ENCODE peak calls at places on chromosome 5, in seven cellular contexts. One of them, this sample, is unnamed.

GRCh38 chr5:33834334-33834733 is 57.5 kb downstream of the ADAMTS12 start:
- DNase-seq in HCT116: no peak
- DNase-seq in tibial nerve: no peak
- DNase-seq in kidney: no peak
- DNase-seq in heart left ventricle: no peak
- DNase-seq in astrocyte: peak; percentile 81
- DNase-seq in PC-9: no peak
- DNase-seq in this sample: no peak

GRCh38 chr5:133433641-133434040 is 178.7 kb downstream of the FSTL4 start:
- DNase-seq in kidney: no peak
- DNase-seq in heart left ventricle: no peak
- DNase-seq in astrocyte: no peak
- DNase-seq in HCT116: no peak
- DNase-seq in PC-9: no peak
- DNase-seq in tibial nerve: no peak
- DNase-seq in this sample: no peak

GRCh38 chr5:133527311-133527710 is 85.0 kb downstream of the FSTL4 start:
- DNase-seq in kidney: no peak
- DNase-seq in PC-9: no peak
- DNase-seq in HCT116: no peak
- DNase-seq in astrocyte: peak; percentile 32
- DNase-seq in tibial nerve: no peak
- DNase-seq in heart left ventricle: no peak
- DNase-seq in this sample: no peak

GRCh38 chr5:162068412-162068811 is 839 bp downstream of the GABRG2 start:
- DNase-seq in kidney: peak; percentile 63
- DNase-seq in PC-9: peak; percentile 38
- DNase-seq in tibial nerve: no peak
- DNase-seq in astrocyte: no peak
- DNase-seq in heart left ventricle: no peak
- DNase-seq in HCT116: no peak
- DNase-seq in this sample: no peak

GRCh38 chr5:180438785-180439780 is 55.1 kb upstream of the CNOT6 start:
- DNase-seq in heart left ventricle: no peak
- DNase-seq in kidney: no peak
- DNase-seq in astrocyte: no peak
- DNase-seq in PC-9: no peak
- DNase-seq in tibial nerve: no peak
- DNase-seq in HCT116: no peak
- DNase-seq in this sample: no peak

GRCh38 chr5:170151105-170151831 is 45.6 kb downstream of the FOXI1 start:
- DNase-seq in HCT116: peak; percentile 57
- DNase-seq in tibial nerve: no peak
- DNase-seq in kidney: peak; percentile 79
- DNase-seq in PC-9: peak; percentile 100
- DNase-seq in heart left ventricle: peak; percentile 61
- DNase-seq in astrocyte: peak; percentile 85
- DNase-seq in this sample: peak; percentile 72

GRCh38 chr5:111830333-111830732 is 73.3 kb upstream of the NREP start:
- DNase-seq in HCT116: peak; percentile 41
- DNase-seq in astrocyte: peak; percentile 84
- DNase-seq in kidney: no peak
- DNase-seq in heart left ventricle: no peak
- DNase-seq in tibial nerve: no peak
- DNase-seq in PC-9: peak; percentile 82
- DNase-seq in this sample: no peak

GRCh38 chr5:141874262-141874964 is 3.8 kb downstream of the PCDH1 start:
- DNase-seq in HCT116: no peak
- DNase-seq in astrocyte: no peak
- DNase-seq in tibial nerve: no peak
- DNase-seq in kidney: no peak
- DNase-seq in PC-9: no peak
- DNase-seq in heart left ventricle: no peak
- DNase-seq in this sample: no peak

GRCh38 chr5:88786217-88786560 is 96.8 kb downstream of the MEF2C start:
- DNase-seq in PC-9: peak; percentile 59
- DNase-seq in tibial nerve: no peak
- DNase-seq in heart left ventricle: no peak
- DNase-seq in astrocyte: peak; percentile 81
- DNase-seq in HCT116: no peak
- DNase-seq in kidney: no peak
- DNase-seq in this sample: no peak

GRCh38 chr5:179343902-179344300 is 1.4 kb downstream of the ADAMTS2 start:
- DNase-seq in tibial nerve: no peak
- DNase-seq in PC-9: no peak
- DNase-seq in heart left ventricle: no peak
- DNase-seq in astrocyte: no peak
- DNase-seq in HCT116: no peak
- DNase-seq in kidney: peak; percentile 80
- DNase-seq in this sample: no peak

GRCh38 chr5:162209005-162209605 is 141.5 kb downstream of the GABRG2 start:
- DNase-seq in HCT116: peak; percentile 24
- DNase-seq in tibial nerve: peak; percentile 41
- DNase-seq in heart left ventricle: no peak
- DNase-seq in astrocyte: no peak
- DNase-seq in PC-9: no peak
- DNase-seq in kidney: no peak
- DNase-seq in this sample: no peak

GRCh38 chr5:103021310-103021709 is 98.6 kb downstream of the GIN1 start:
- DNase-seq in astrocyte: peak; percentile 66
- DNase-seq in PC-9: no peak
- DNase-seq in kidney: no peak
- DNase-seq in heart left ventricle: no peak
- DNase-seq in HCT116: no peak
- DNase-seq in tibial nerve: no peak
- DNase-seq in this sample: no peak

GRCh38 chr5:180140627-180141006 is 68.4 kb downstream of the RASGEF1C start:
- DNase-seq in astrocyte: no peak
- DNase-seq in kidney: no peak
- DNase-seq in heart left ventricle: no peak
- DNase-seq in tibial nerve: no peak
- DNase-seq in HCT116: no peak
- DNase-seq in PC-9: no peak
- DNase-seq in this sample: peak; percentile 43

GRCh38 chr5:126368239-126368812 is 54.9 kb upstream of the GRAMD2B start:
- DNase-seq in HCT116: no peak
- DNase-seq in tibial nerve: no peak
- DNase-seq in heart left ventricle: no peak
- DNase-seq in PC-9: peak; percentile 83
- DNase-seq in kidney: no peak
- DNase-seq in astrocyte: no peak
- DNase-seq in this sample: no peak

GRCh38 chr5:69334793-69335268 is 2.2 kb upstream of the CCDC125 start:
- DNase-seq in astrocyte: peak; percentile 58
- DNase-seq in HCT116: peak; percentile 57
- DNase-seq in tibial nerve: peak; percentile 83
- DNase-seq in heart left ventricle: peak; percentile 89
- DNase-seq in kidney: peak; percentile 92
- DNase-seq in PC-9: peak; percentile 53
- DNase-seq in this sample: peak; percentile 85

GRCh38 chr5:124341066-124341943 is 405.1 kb downstream of the ZNF608 start:
- DNase-seq in heart left ventricle: no peak
- DNase-seq in tibial nerve: no peak
- DNase-seq in PC-9: no peak
- DNase-seq in HCT116: no peak
- DNase-seq in kidney: no peak
- DNase-seq in astrocyte: no peak
- DNase-seq in this sample: no peak

GRCh38 chr5:93532370-93532769 is 48.6 kb downstream of the NR2F1-AS1 start:
- DNase-seq in HCT116: no peak
- DNase-seq in astrocyte: peak; percentile 93
- DNase-seq in PC-9: no peak
- DNase-seq in heart left ventricle: peak; percentile 59
- DNase-seq in kidney: peak; percentile 48
- DNase-seq in tibial nerve: peak; percentile 98
- DNase-seq in this sample: peak; percentile 80

GRCh38 chr5:79793722-79794121 is 104.1 kb downstream of the CMYA5 start:
- DNase-seq in kidney: no peak
- DNase-seq in HCT116: no peak
- DNase-seq in tibial nerve: no peak
- DNase-seq in heart left ventricle: no peak
- DNase-seq in PC-9: no peak
- DNase-seq in astrocyte: no peak
- DNase-seq in this sample: no peak

GRCh38 chr5:123215929-123216702 is 127.1 kb downstream of the PRDM6 start:
- DNase-seq in heart left ventricle: no peak
- DNase-seq in kidney: no peak
- DNase-seq in PC-9: no peak
- DNase-seq in HCT116: peak; percentile 18
- DNase-seq in tibial nerve: no peak
- DNase-seq in astrocyte: no peak
- DNase-seq in this sample: no peak

DNA sequence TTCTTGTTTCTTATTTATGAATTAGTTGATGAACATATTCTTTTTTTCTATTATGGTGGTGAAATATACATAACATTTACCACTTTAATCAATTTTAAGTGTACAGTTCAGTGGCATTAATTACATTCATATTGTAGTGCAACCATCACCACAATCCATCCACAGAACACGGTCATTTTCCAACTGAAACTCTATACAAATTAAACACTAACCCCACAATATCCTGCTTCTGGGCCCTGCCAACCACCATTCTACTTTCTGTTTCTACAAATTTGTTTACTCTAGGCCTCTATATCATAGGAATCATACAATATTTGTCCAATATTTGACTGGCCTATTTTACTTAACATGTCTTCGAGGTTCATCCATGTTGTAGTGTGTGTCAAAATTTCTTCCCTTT is 7.3 kb downstream of the GCNT4 start:
- DNase-seq in kidney: no peak
- DNase-seq in tibial nerve: no peak
- DNase-seq in astrocyte: no peak
- DNase-seq in HCT116: no peak
- DNase-seq in PC-9: no peak
- DNase-seq in heart left ventricle: no peak
- DNase-seq in this sample: no peak
- H3K4me1 ChIP-seq in kidney: peaks cover 7% of the 10 kb centered on the region
- H3K4me1 ChIP-seq in tibial nerve: no peaks in the 10 kb centered on the region
- H3K4me1 ChIP-seq in astrocyte: peaks cover 4% of the 10 kb centered on the region
- H3K4me1 ChIP-seq in HCT116: peaks cover 23% of the 10 kb centered on the region
- H3K4me1 ChIP-seq in PC-9: peaks cover 8% of the 10 kb centered on the region
- H3K4me1 ChIP-seq in heart left ventricle: no peaks in the 10 kb centered on the region
- H3K4me1 ChIP-seq in this sample: no peaks in the 10 kb centered on the region

DNA sequence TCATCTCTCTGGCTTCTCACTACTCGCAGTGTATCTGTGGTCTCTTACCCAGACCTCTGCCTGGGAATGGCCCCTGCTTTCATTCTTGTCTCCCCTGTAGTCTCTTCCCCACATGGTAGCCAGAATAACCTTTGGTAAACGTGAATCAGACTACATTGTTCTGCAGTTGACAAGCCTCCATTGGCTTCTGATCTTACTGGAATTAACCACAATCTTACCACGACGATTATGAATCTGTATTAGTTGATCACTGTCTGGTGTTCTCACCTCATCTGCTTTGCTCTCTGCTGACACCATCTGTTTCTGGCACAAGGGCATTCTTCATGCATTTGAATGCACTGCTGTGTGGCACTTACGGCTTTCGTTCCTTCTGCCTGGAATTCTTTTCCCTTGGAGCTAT is 781.2 kb downstream of the MTRR start:
- DNase-seq in heart left ventricle: no peak
- DNase-seq in HCT116: no peak
- DNase-seq in astrocyte: peak; percentile 63
- DNase-seq in tibial nerve: no peak
- DNase-seq in kidney: no peak
- DNase-seq in PC-9: no peak
- DNase-seq in this sample: no peak
- TF ChIP-seq CTCF in heart left ventricle: no peak
- TF ChIP-seq CTCF in HCT116: no peak
- TF ChIP-seq CTCF in astrocyte: no peak
- TF ChIP-seq CTCF in tibial nerve: no peak
- TF ChIP-seq CTCF in kidney: peak; percentile 7
- TF ChIP-seq CTCF in PC-9: no peak
- TF ChIP-seq CTCF in this sample: no peak

DNA sequence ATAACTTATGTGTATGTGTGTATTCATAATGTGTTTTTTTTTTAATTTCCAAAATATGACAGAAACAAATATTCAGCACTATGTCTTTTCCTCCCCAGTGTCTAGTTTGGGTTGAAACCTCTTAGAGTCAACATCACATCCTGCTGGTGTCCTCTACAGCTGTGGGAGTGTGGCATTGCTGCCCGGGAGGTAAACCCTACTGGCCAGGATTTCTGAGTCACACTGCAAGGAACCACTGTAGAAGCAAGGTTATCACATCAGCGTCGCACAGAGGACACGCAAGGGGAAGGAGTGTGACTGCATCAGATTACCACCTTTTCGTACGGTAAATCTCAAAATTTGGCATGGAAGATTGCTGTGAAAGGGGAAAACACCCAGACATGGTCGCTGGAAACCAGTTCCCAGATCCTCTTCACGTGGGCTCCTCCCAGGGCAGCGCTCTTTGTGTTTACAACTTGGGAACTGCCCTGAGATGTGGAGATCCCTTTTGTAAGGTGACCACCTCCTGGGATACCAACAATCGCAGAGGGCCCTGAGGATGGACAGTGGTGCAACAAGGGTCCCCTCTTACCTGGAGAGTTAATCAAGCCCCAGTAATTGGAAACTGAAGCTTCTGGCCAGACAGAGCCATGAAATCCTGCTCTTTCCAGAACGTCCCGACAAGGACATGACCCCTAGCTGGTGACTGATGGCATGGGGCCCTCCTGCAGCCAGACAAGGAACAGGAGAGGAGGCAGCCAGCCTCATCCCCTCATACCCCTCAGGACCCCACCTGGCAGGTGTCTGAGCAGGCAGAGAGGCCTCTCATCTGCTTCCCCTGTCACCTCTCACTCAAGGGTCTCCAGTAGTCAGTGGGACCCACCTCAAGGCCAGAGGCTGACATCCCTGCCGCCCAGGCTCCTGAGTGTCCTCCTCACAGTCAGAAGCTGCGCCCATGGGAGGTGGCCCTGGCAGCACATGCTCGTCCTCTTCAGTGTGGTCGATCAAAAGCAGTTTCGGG is 194.7 kb downstream of the MED10 start:
- DNase-seq in tibial nerve: no peak
- DNase-seq in PC-9: no peak
- DNase-seq in heart left ventricle: no peak
- DNase-seq in HCT116: no peak
- DNase-seq in astrocyte: no peak
- DNase-seq in kidney: no peak
- DNase-seq in this sample: no peak
- H3K4me1 ChIP-seq in tibial nerve: no peaks in the 10 kb centered on the region
- H3K4me1 ChIP-seq in PC-9: no peaks in the 10 kb centered on the region
- H3K4me1 ChIP-seq in heart left ventricle: no peaks in the 10 kb centered on the region
- H3K4me1 ChIP-seq in HCT116: no peaks in the 10 kb centered on the region
- H3K4me1 ChIP-seq in astrocyte: no peaks in the 10 kb centered on the region
- H3K4me1 ChIP-seq in kidney: no peaks in the 10 kb centered on the region
- H3K4me1 ChIP-seq in this sample: no peaks in the 10 kb centered on the region

DNA sequence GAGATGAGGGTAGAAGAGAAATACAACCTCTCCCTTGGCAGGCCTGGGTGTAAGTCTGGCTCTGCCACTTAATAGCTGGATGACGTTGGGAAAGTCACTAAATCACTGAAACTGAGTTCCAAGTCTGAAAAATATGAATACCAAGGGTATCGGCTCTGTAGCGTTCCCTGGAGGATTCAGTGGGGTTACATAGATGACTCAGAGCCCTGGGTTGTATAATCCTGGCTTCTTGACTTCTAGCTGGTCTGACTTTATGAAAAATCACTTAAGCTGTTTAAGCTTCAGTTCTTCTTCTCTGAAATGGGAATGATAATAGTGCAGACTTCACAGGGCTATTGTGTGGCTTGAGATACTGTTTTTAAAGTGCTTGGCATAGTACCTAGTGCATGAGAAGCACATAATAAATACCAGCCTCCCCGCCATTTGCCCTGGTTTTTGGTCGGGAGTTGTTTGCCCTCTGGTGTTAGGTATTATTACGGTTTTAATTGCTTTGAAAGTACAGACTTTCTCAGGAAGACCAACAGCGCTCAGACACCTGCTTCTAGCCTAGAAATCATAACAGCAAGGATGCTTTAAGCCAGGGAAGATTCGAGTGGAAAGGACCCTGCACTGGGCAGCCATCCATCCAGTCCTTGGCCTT is 43.0 kb downstream of the CYFIP2 start:
- DNase-seq in astrocyte: no peak
- DNase-seq in kidney: no peak
- DNase-seq in tibial nerve: no peak
- DNase-seq in HCT116: no peak
- DNase-seq in PC-9: no peak
- DNase-seq in heart left ventricle: no peak
- DNase-seq in this sample: no peak
- TF ChIP-seq CTCF in astrocyte: peak; percentile 18
- TF ChIP-seq CTCF in kidney: no peak
- TF ChIP-seq CTCF in tibial nerve: no peak
- TF ChIP-seq CTCF in HCT116: peak; percentile 8
- TF ChIP-seq CTCF in PC-9: peak; percentile 23
- TF ChIP-seq CTCF in heart left ventricle: peak; percentile 21
- TF ChIP-seq CTCF in this sample: peak; percentile 16

This sample was measured in right atrium auricular region.